ENCODE peak calls at places on chromosome 22, in seven cellular contexts. L is GM04504; G is amygdala; Z is left lung; C is astrocyte of the spinal cord; U is CD8-positive, alpha-beta memory T cell; M is activated naive CD4-positive, alpha-beta T cell. O is an unnamed sample.

GRCh38 chr22:40637181-40638150 is 947 bp upstream of the MRTFA start:
- DNase-seq in L (no peak), M (peak), G (no peak), C (no peak), U (peak), Z (peak), O (peak)

GRCh38 chr22:32528984-32529982 is 54.7 kb downstream of the FBXO7 start:
- DNase-seq in L (peak), Z (peak), G (peak), C (peak), U (peak), M (peak), O (peak)

GRCh38 chr22:47448231-47449035 is 686.0 kb downstream of the TBC1D22A start:
- DNase-seq in Z (no peak), M (no peak), G (no peak), C (no peak), L (no peak), U (no peak), O (no peak)

GRCh38 chr22:30572210-30572609 is 2.3 kb downstream of the GAL3ST1 start:
- DNase-seq in M (no peak), U (no peak), G (no peak), C (no peak), L (no peak), Z (no peak), O (no peak)

GRCh38 chr22:36356708-36357694 is 30.8 kb downstream of the MYH9 start:
- DNase-seq in L (no peak), G (no peak), U (peak), C (peak), Z (no peak), M (no peak), O (no peak)

GRCh38 chr22:40325315-40325714 is 21.0 kb upstream of the ADSL start:
- DNase-seq in G (no peak), Z (no peak), U (peak), L (no peak), M (no peak), C (no peak), O (no peak)

GRCh38 chr22:37804886-37805857 is 2.6 kb upstream of the GCAT start:
- DNase-seq in L (peak), C (peak), G (peak), U (peak), Z (peak), M (peak), O (peak)

GRCh38 chr22:24037851-24038765 is 27.0 kb downstream of the CABIN1 start:
- DNase-seq in U (no peak), Z (no peak), M (no peak), L (no peak), C (no peak), G (no peak), O (no peak)

GRCh38 chr22:18085188-18085587 is 7.4 kb downstream of the PEX26 start:
- DNase-seq in C (no peak), M (no peak), G (no peak), Z (no peak), U (no peak), L (no peak), O (no peak)

GRCh38 chr22:40196628-40197027 is 18.9 kb downstream of the TNRC6B start:
- DNase-seq in M (no peak), U (no peak), G (no peak), Z (no peak), L (peak), C (peak), O (no peak)

GRCh38 chr22:20131856-20132685 is 467 bp downstream of the ZDHHC8 start:
- DNase-seq in G (no peak), L (no peak), C (no peak), M (no peak), Z (peak), U (peak), O (peak)

GRCh38 chr22:39360674-39361413 is 11.1 kb downstream of the SYNGR1 start:
- DNase-seq in M (no peak), C (peak), G (no peak), Z (no peak), L (no peak), U (no peak), O (no peak)

GRCh38 chr22:31637375-31637937 is 24.6 kb downstream of the PISD start:
- DNase-seq in C (no peak), U (no peak), Z (peak), L (no peak), G (no peak), M (no peak), O (peak)

GRCh38 chr22:37647928-37648327 is 8.5 kb downstream of the SH3BP1 start:
- DNase-seq in C (peak), Z (no peak), U (no peak), G (no peak), M (no peak), L (no peak), O (no peak)

GRCh38 chr22:17695986-17696385 is 57.4 kb downstream of the BCL2L13 start:
- DNase-seq in C (no peak), L (no peak), U (no peak), Z (no peak), M (no peak), G (no peak), O (no peak)

GRCh38 chr22:20591660-20592310 is 84.4 kb downstream of the MED15 start:
- DNase-seq in G (no peak), U (no peak), L (no peak), Z (no peak), C (peak), M (no peak), O (peak)

GRCh38 chr22:29073618-29074275 is 912 bp downstream of the KREMEN1 start:
- DNase-seq in M (no peak), G (no peak), L (no peak), C (no peak), U (no peak), Z (peak), O (peak)

GRCh38 chr22:22802346-22802970 is 85.2 kb upstream of the IGLL5 start:
- DNase-seq in L (no peak), C (no peak), G (no peak), Z (no peak), M (no peak), U (no peak), O (no peak)

GRCh38 chr22:24847490-24847889 is 41.5 kb downstream of the SGSM1 start:
- DNase-seq in C (no peak), Z (no peak), U (no peak), L (no peak), M (no peak), G (no peak), O (no peak)

O was measured in lower lobe of right lung.